ENCODE peak calls at places on chromosomes 12 and 14, in four cellular contexts. One of them, this sample, is unnamed.

GRCh38 chr14:54447231-54447692 is 6.1 kb upstream of the CNIH1 start:
- DNase-seq in A549: peak
- DNase-seq in mucosa of gallbladder: peak
- DNase-seq in HuH-7.5: peak
- DNase-seq in this sample: no peak

GRCh38 chr14:100153560-100153959 is 5.9 kb downstream of the DEGS2 start:
- DNase-seq in A549: no peak
- DNase-seq in mucosa of gallbladder: no peak
- DNase-seq in HuH-7.5: no peak
- DNase-seq in this sample: no peak

GRCh38 chr12:69338120-69338859 is 9.9 kb upstream of the LYZ start:
- DNase-seq in A549: no peak
- DNase-seq in HuH-7.5: no peak
- DNase-seq in mucosa of gallbladder: no peak
- DNase-seq in this sample: no peak

GRCh38 chr12:27015730-27016076 is 1.5 kb upstream of the TM7SF3 start:
- DNase-seq in A549: peak
- DNase-seq in HuH-7.5: no peak
- DNase-seq in mucosa of gallbladder: no peak
- DNase-seq in this sample: peak

GRCh38 chr12:19288161-19288560 is 151.1 kb upstream of the AEBP2 start:
- DNase-seq in HuH-7.5: no peak
- DNase-seq in mucosa of gallbladder: no peak
- DNase-seq in A549: no peak
- DNase-seq in this sample: no peak

GRCh38 chr12:106896603-106897002 is 59.1 kb upstream of the TMEM263 start:
- DNase-seq in A549: no peak
- DNase-seq in mucosa of gallbladder: no peak
- DNase-seq in HuH-7.5: no peak
- DNase-seq in this sample: no peak

GRCh38 chr12:22100952-22101748 is 55.1 kb downstream of the CMAS start:
- DNase-seq in mucosa of gallbladder: peak
- DNase-seq in A549: no peak
- DNase-seq in HuH-7.5: no peak
- DNase-seq in this sample: peak

GRCh38 chr14:76647699-76648298 is 113.5 kb upstream of the VASH1 start:
- DNase-seq in HuH-7.5: peak
- DNase-seq in mucosa of gallbladder: peak
- DNase-seq in A549: peak
- DNase-seq in this sample: peak

GRCh38 chr14:78455896-78456435 is 285.8 kb downstream of the NRXN3 start:
- DNase-seq in A549: no peak
- DNase-seq in mucosa of gallbladder: no peak
- DNase-seq in HuH-7.5: no peak
- DNase-seq in this sample: no peak

GRCh38 chr14:50804181-50804721 is 26.7 kb downstream of the NIN start:
- DNase-seq in A549: no peak
- DNase-seq in mucosa of gallbladder: no peak
- DNase-seq in HuH-7.5: no peak
- DNase-seq in this sample: no peak

GRCh38 chr12:115667116-115667515 is 610.4 kb downstream of the MED13L start:
- DNase-seq in HuH-7.5: no peak
- DNase-seq in mucosa of gallbladder: no peak
- DNase-seq in A549: no peak
- DNase-seq in this sample: no peak

GRCh38 chr12:14884458-14884878 is 1.2 kb downstream of the MGP start:
- DNase-seq in HuH-7.5: no peak
- DNase-seq in A549: no peak
- DNase-seq in mucosa of gallbladder: peak
- DNase-seq in this sample: no peak

GRCh38 chr12:131041216-131041967 is 87.7 kb downstream of the ADGRD1 start:
- DNase-seq in HuH-7.5: no peak
- DNase-seq in mucosa of gallbladder: no peak
- DNase-seq in A549: no peak
- DNase-seq in this sample: no peak

GRCh38 chr14:37172024-37172869 is at the start of gene SLC25A21:
- DNase-seq in HuH-7.5: peak
- DNase-seq in mucosa of gallbladder: peak
- DNase-seq in A549: peak
- DNase-seq in this sample: peak

GRCh38 chr12:65123435-65124063 is 2.4 kb upstream of the WIF1 start:
- DNase-seq in mucosa of gallbladder: no peak
- DNase-seq in A549: no peak
- DNase-seq in HuH-7.5: no peak
- DNase-seq in this sample: no peak

GRCh38 chr12:96590970-96591369 is 101.6 kb downstream of the CFAP54 start:
- DNase-seq in A549: no peak
- DNase-seq in HuH-7.5: no peak
- DNase-seq in mucosa of gallbladder: no peak
- DNase-seq in this sample: no peak

GRCh38 chr14:79510659-79511058 is 700.6 kb downstream of the DIO2 start:
- DNase-seq in A549: no peak
- DNase-seq in HuH-7.5: no peak
- DNase-seq in mucosa of gallbladder: no peak
- DNase-seq in this sample: no peak

GRCh38 chr12:9378430-9378835 is 170.2 kb upstream of the PZP start:
- DNase-seq in HuH-7.5: peak
- DNase-seq in A549: peak
- DNase-seq in mucosa of gallbladder: no peak
- DNase-seq in this sample: peak

GRCh38 chr12:50282581-50283229 is 615 bp downstream of the LIMA1 start:
- DNase-seq in HuH-7.5: peak
- DNase-seq in A549: peak
- DNase-seq in mucosa of gallbladder: no peak
- DNase-seq in this sample: peak

GRCh38 chr12:70643927-70644326 is 6.7 kb upstream of the PTPRB start:
- DNase-seq in mucosa of gallbladder: no peak
- DNase-seq in A549: no peak
- DNase-seq in HuH-7.5: no peak
- DNase-seq in this sample: peak

GRCh38 chr14:104924421-104925213 is at the start of gene PLD4:
- DNase-seq in HuH-7.5: no peak
- DNase-seq in A549: no peak
- DNase-seq in mucosa of gallbladder: no peak
- DNase-seq in this sample: no peak

GRCh38 chr14:52354257-52354656 is 40.1 kb downstream of the PTGER2 start:
- DNase-seq in mucosa of gallbladder: no peak
- DNase-seq in HuH-7.5: no peak
- DNase-seq in A549: no peak
- DNase-seq in this sample: no peak

GRCh38 chr12:51817027-51817953 is 31.2 kb downstream of the FIGNL2 start:
- DNase-seq in A549: no peak
- DNase-seq in mucosa of gallbladder: no peak
- DNase-seq in HuH-7.5: no peak
- DNase-seq in this sample: peak

GRCh38 chr14:104239185-104239775 is 100.9 kb downstream of the KIF26A start:
- DNase-seq in HuH-7.5: no peak
- DNase-seq in mucosa of gallbladder: no peak
- DNase-seq in A549: no peak
- DNase-seq in this sample: no peak

GRCh38 chr14:98692832-98693231 is 579.2 kb downstream of the BCL11B start:
- DNase-seq in mucosa of gallbladder: no peak
- DNase-seq in A549: no peak
- DNase-seq in HuH-7.5: no peak
- DNase-seq in this sample: no peak

GRCh38 chr14:23864252-23864651 is 89.3 kb upstream of the DHRS4 start:
- DNase-seq in mucosa of gallbladder: no peak
- DNase-seq in A549: no peak
- DNase-seq in HuH-7.5: no peak
- DNase-seq in this sample: no peak

GRCh38 chr12:102659200-102659911 is 179.0 kb upstream of the IGF1 start:
- DNase-seq in HuH-7.5: no peak
- DNase-seq in A549: no peak
- DNase-seq in mucosa of gallbladder: no peak
- DNase-seq in this sample: peak

GRCh38 chr12:124814741-124815613 is 48.7 kb downstream of the SCARB1 start:
- DNase-seq in A549: no peak
- DNase-seq in HuH-7.5: no peak
- DNase-seq in mucosa of gallbladder: no peak
- DNase-seq in this sample: no peak

GRCh38 chr14:92960706-92961566 is 38.0 kb downstream of the CHGA start:
- DNase-seq in mucosa of gallbladder: no peak
- DNase-seq in HuH-7.5: no peak
- DNase-seq in A549: peak
- DNase-seq in this sample: no peak

GRCh38 chr12:67327466-67327865 is 58.3 kb downstream of the CAND1 start:
- DNase-seq in HuH-7.5: no peak
- DNase-seq in mucosa of gallbladder: no peak
- DNase-seq in A549: no peak
- DNase-seq in this sample: no peak

GRCh38 chr12:89863968-89864367 is 155.3 kb upstream of the ATP2B1 start:
- DNase-seq in A549: no peak
- DNase-seq in mucosa of gallbladder: no peak
- DNase-seq in HuH-7.5: no peak
- DNase-seq in this sample: no peak

GRCh38 chr14:102356280-102356679 is 6.4 kb downstream of the CINP start:
- DNase-seq in mucosa of gallbladder: no peak
- DNase-seq in HuH-7.5: no peak
- DNase-seq in A549: no peak
- DNase-seq in this sample: no peak

GRCh38 chr12:62813031-62813829 is 121.7 kb downstream of the PPM1H start:
- DNase-seq in A549: peak
- DNase-seq in HuH-7.5: no peak
- DNase-seq in mucosa of gallbladder: peak
- DNase-seq in this sample: peak

This sample was measured in T47D.